ENCODE peak calls at places on chromosomes 1 and 21, in ten cellular contexts. D is astrocyte; C is Calu3; O is IMR-90; P is mesothelial cell of epicardium; N is HL-60; U is GM12865; E is CD8-positive, alpha-beta T cell; F is HFF-Myc; K is cardiac fibroblast. V is an unnamed sample.

GRCh38 chr1:7912743-7913557 is 27.7 kb downstream of the TNFRSF9 start:
- DNase-seq in D (no peak), O (no peak), C (no peak), K (no peak), F (no peak), E (no peak), U (no peak), P (no peak), N (no peak), V (no peak)

GRCh38 chr1:20485527-20486456 is at the start of gene CAMK2N1:
- DNase-seq in D (peak; percentile 51), C (peak; percentile 68), F (no peak), N (no peak), U (no peak), E (peak; percentile 76), K (peak; percentile 67), P (peak; percentile 77), O (peak; percentile 67), V (peak; percentile 48)

GRCh38 chr1:212179394-212180076 is 105.7 kb upstream of the PPP2R5A start:
- DNase-seq in C (no peak), N (no peak), P (no peak), O (peak; percentile 97), U (no peak), E (no peak), K (peak; percentile 93), D (peak; percentile 92), F (peak; percentile 94), V (no peak)

GRCh38 chr1:7253118-7253480 is 467.8 kb downstream of the CAMTA1 start:
- DNase-seq in P (no peak), U (no peak), K (peak; percentile 41), D (peak; percentile 62), O (peak; percentile 81), E (peak; percentile 25), F (no peak), C (no peak), N (no peak), V (no peak)

GRCh38 chr21:39660191-39660590 is 47.5 kb downstream of the B3GALT5 start:
- DNase-seq in U (no peak), N (no peak), O (peak; percentile 64), P (no peak), D (peak; percentile 72), K (no peak), E (no peak), F (peak; percentile 45), C (no peak), V (no peak)

GRCh38 chr1:244980605-244981004 is 116.3 kb upstream of the HNRNPU start:
- DNase-seq in N (no peak), F (no peak), C (no peak), D (no peak), E (no peak), P (no peak), K (no peak), O (no peak), U (no peak), V (no peak)

GRCh38 chr1:81874461-81874860 is 73.7 kb downstream of the ADGRL2 start:
- DNase-seq in N (no peak), O (no peak), D (no peak), F (no peak), E (no peak), U (no peak), C (no peak), P (no peak), K (no peak), V (no peak)

GRCh38 chr1:15328245-15328784 is 81.3 kb downstream of the FHAD1 start:
- DNase-seq in F (no peak), K (no peak), O (no peak), D (no peak), N (no peak), P (no peak), C (no peak), E (no peak), U (no peak), V (no peak)

GRCh38 chr21:29194847-29195246 is 64.4 kb downstream of the MAP3K7CL start:
- DNase-seq in O (peak; percentile 39), C (no peak), P (no peak), K (peak; percentile 63), N (no peak), D (no peak), E (no peak), F (no peak), U (no peak), V (no peak)

GRCh38 chr1:67791686-67792475 is 41.4 kb downstream of the GNG12 start:
- DNase-seq in E (no peak), U (no peak), C (no peak), P (no peak), D (peak; percentile 97), N (no peak), K (peak; percentile 96), F (peak; percentile 70), O (peak; percentile 93), V (no peak)

DNA sequence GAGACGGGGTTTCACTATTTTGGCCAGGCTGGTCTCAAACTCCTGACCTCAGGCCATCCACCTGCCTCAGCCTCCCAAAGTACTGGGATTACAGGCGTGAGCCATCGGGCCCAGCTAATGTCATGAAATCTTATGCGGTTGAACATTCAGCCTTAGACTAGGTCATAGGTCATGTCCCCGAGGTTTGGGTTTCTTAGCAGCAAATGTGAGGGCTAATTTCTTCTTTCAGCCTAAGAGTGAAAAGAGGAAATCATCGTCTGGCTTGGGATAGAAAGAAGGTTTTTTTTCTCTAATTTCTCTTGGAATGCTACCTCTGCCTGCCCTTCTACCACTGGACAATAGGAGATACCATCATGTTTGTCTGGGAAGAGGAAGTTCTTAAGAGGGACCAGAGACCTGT is 18.0 kb upstream of the PIK3CD start:
- DNase-seq in K (no peak), C (no peak), D (no peak), O (no peak), F (no peak), P (no peak), N (no peak), E (no peak), U (no peak), V (no peak)
- TF ChIP-seq CTCF in K (no peak), C (no peak), D (no peak), O (no peak), F (no peak), P (no peak), N (no peak), E (no peak), U (no peak), V (no peak)

DNA sequence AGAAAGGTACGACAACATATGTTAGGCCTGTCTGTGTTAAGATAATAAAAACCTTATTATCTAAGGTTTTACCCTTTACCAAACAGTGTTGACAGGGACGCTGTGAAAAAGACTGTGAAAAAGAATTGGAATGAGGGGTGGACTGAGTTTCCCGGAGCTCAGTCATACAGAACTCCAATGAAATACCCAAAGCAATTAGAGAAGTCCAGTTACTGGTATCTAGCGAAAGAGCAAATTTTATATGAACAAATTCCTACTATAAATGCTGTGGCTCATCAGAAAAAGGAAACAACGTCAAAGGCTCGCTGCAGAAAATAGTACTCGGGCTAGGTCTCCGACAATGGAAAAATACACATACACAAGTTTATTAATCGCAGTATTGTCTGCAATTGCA is 708 bp upstream of the RBBP5 start:
- DNase-seq in O (no peak), K (no peak), P (no peak), N (no peak), F (no peak), D (no peak), U (no peak), C (no peak), E (no peak), V (no peak)
- TF ChIP-seq CTCF in O (no peak), K (no peak), P (no peak), N (no peak), F (no peak), D (no peak), U (no peak), C (no peak), E (no peak), V (no peak)

DNA sequence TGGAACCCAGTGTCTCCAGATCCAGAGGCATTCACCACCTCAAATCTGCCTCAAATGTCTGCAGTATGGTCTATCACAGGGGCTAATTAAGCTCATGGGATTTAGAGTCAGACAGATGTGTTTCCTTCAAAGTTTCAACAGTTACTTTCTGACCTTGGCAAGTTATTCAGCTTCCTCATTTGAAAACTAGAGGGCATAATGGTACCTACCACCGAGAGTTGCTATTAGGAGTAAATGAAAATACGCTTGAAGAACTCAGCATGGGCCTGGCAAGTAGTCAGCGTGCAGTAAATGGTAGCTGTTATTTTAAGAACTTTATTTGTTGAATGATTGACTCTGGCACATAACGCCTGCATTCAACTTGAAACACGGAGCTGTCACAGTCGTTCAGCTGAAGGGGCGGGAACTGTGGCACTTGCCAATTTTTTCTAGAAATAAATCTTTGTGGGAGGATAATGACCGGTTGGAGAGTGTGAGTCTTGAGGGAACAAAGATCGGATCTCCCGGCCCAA is 1.2 kb upstream of the CAP1 start:
- DNase-seq in N (no peak), U (peak; percentile 77), C (no peak), P (no peak), D (no peak), O (peak; percentile 37), E (no peak), F (no peak), K (no peak), V (no peak)
- TF ChIP-seq CTCF in N (no peak), U (no peak), C (no peak), P (no peak), D (no peak), O (no peak), E (no peak), F (no peak), K (no peak), V (no peak)

GRCh38 chr21:42189860-42190491 is 29.0 kb upstream of the ABCG1 start:
- DNase-seq in P (no peak), U (no peak), O (no peak), E (no peak), K (no peak), N (no peak), D (no peak), F (no peak), C (no peak), V (no peak)

GRCh38 chr21:42190492-42190875 is 28.5 kb upstream of the ABCG1 start:
- DNase-seq in D (no peak), K (no peak), O (no peak), N (no peak), F (no peak), E (no peak), C (no peak), P (no peak), U (no peak), V (no peak)

GRCh38 chr21:42186591-42186990 is 32.3 kb upstream of the ABCG1 start:
- DNase-seq in U (no peak), N (no peak), P (no peak), D (no peak), O (no peak), E (no peak), F (no peak), K (no peak), C (no peak), V (no peak)

GRCh38 chr21:42187976-42188653 is 30.8 kb upstream of the ABCG1 start:
- DNase-seq in U (peak; percentile 94), O (no peak), D (peak; percentile 13), N (no peak), K (peak; percentile 41), F (no peak), C (no peak), P (no peak), E (peak; percentile 82), V (no peak)

DNA sequence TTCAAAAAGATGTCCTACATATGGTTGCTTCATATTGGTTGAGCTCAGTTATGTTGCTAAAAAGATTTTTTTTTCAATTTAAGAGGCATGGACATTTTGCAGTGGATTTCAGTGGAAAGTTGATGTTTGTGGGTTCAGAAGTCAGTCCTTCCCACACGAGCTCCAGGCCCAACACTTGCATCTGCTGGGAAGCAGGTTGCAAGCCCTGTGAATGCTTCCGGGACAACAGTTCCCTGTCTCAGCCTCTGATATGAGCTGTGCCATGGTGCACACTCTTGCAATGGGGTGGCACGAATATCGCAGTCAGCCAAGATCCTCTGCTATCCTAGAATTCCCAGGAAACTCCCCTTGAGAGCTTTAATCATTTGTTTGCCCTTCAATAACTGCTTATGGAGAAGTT is 30.3 kb upstream of the ABCG1 start:
- DNase-seq in O (no peak), K (no peak), P (no peak), D (no peak), C (no peak), U (no peak), F (no peak), E (no peak), N (no peak), V (no peak)
- TF ChIP-seq CTCF in O (no peak), K (no peak), P (no peak), D (no peak), C (no peak), U (no peak), F (no peak), E (no peak), N (no peak), V (no peak)

V was measured in D721Med.